ENCODE peak calls at places on chromosomes 12 and 14, in ten cellular contexts. One of them, this sample, is unnamed.

GRCh38 chr12:57488397-57489156 is 709 bp downstream of the MARS1 start:
- DNase-seq in Karpas-422: no peak
- DNase-seq in KG1: no peak
- DNase-seq in NCI-H510A: no peak
- DNase-seq in HS-5: no peak
- DNase-seq in T-helper 9 cell: no peak
- DNase-seq in activated CD4-positive, alpha-beta T cell treated with anti-CD3 and anti-CD28 coated beads, Interleukin-2, amount 50 U/mL, for 4 hours: no peak
- DNase-seq in HFF-Myc: no peak
- DNase-seq in stimulated activated CD4-positive, alpha-beta T cell treated with anti-CD3 and anti-CD28 coated beads, Interleukin-2, amount 100 ng/mL, for 24 hours: no peak
- DNase-seq in left ventricle myocardium inferior: no peak
- DNase-seq in this sample: no peak

GRCh38 chr14:81436296-81437138 is 36.4 kb upstream of the STON2 start:
- DNase-seq in NCI-H510A: peak; percentile 70
- DNase-seq in HFF-Myc: no peak
- DNase-seq in Karpas-422: no peak
- DNase-seq in KG1: peak; percentile 41
- DNase-seq in stimulated activated CD4-positive, alpha-beta T cell treated with anti-CD3 and anti-CD28 coated beads, Interleukin-2, amount 100 ng/mL, for 24 hours: peak; percentile 43
- DNase-seq in T-helper 9 cell: peak; percentile 6
- DNase-seq in left ventricle myocardium inferior: peak; percentile 79
- DNase-seq in HS-5: no peak
- DNase-seq in activated CD4-positive, alpha-beta T cell treated with anti-CD3 and anti-CD28 coated beads, Interleukin-2, amount 50 U/mL, for 4 hours: no peak
- DNase-seq in this sample: peak; percentile 84

GRCh38 chr14:96062506-96062905 is 23.3 kb downstream of the C14orf132 start:
- DNase-seq in HFF-Myc: no peak
- DNase-seq in Karpas-422: no peak
- DNase-seq in left ventricle myocardium inferior: no peak
- DNase-seq in activated CD4-positive, alpha-beta T cell treated with anti-CD3 and anti-CD28 coated beads, Interleukin-2, amount 50 U/mL, for 4 hours: no peak
- DNase-seq in stimulated activated CD4-positive, alpha-beta T cell treated with anti-CD3 and anti-CD28 coated beads, Interleukin-2, amount 100 ng/mL, for 24 hours: no peak
- DNase-seq in HS-5: no peak
- DNase-seq in KG1: no peak
- DNase-seq in NCI-H510A: no peak
- DNase-seq in T-helper 9 cell: no peak
- DNase-seq in this sample: peak; percentile 11

GRCh38 chr12:29187756-29188155 is 38.7 kb downstream of the FAR2 start:
- DNase-seq in KG1: no peak
- DNase-seq in T-helper 9 cell: no peak
- DNase-seq in Karpas-422: no peak
- DNase-seq in NCI-H510A: no peak
- DNase-seq in HS-5: no peak
- DNase-seq in HFF-Myc: no peak
- DNase-seq in left ventricle myocardium inferior: no peak
- DNase-seq in activated CD4-positive, alpha-beta T cell treated with anti-CD3 and anti-CD28 coated beads, Interleukin-2, amount 50 U/mL, for 4 hours: no peak
- DNase-seq in stimulated activated CD4-positive, alpha-beta T cell treated with anti-CD3 and anti-CD28 coated beads, Interleukin-2, amount 100 ng/mL, for 24 hours: no peak
- DNase-seq in this sample: no peak

GRCh38 chr14:61659582-61659981 is 35.7 kb upstream of the HIF1A start:
- DNase-seq in stimulated activated CD4-positive, alpha-beta T cell treated with anti-CD3 and anti-CD28 coated beads, Interleukin-2, amount 100 ng/mL, for 24 hours: no peak
- DNase-seq in NCI-H510A: no peak
- DNase-seq in Karpas-422: no peak
- DNase-seq in left ventricle myocardium inferior: no peak
- DNase-seq in HS-5: no peak
- DNase-seq in KG1: no peak
- DNase-seq in T-helper 9 cell: no peak
- DNase-seq in activated CD4-positive, alpha-beta T cell treated with anti-CD3 and anti-CD28 coated beads, Interleukin-2, amount 50 U/mL, for 4 hours: no peak
- DNase-seq in HFF-Myc: no peak
- DNase-seq in this sample: no peak

GRCh38 chr14:63922696-63923421 is 70.1 kb downstream of the SYNE2 start:
- DNase-seq in HS-5: no peak
- DNase-seq in Karpas-422: no peak
- DNase-seq in T-helper 9 cell: no peak
- DNase-seq in HFF-Myc: no peak
- DNase-seq in stimulated activated CD4-positive, alpha-beta T cell treated with anti-CD3 and anti-CD28 coated beads, Interleukin-2, amount 100 ng/mL, for 24 hours: no peak
- DNase-seq in KG1: no peak
- DNase-seq in left ventricle myocardium inferior: no peak
- DNase-seq in NCI-H510A: no peak
- DNase-seq in activated CD4-positive, alpha-beta T cell treated with anti-CD3 and anti-CD28 coated beads, Interleukin-2, amount 50 U/mL, for 4 hours: no peak
- DNase-seq in this sample: peak; percentile 71

GRCh38 chr12:103571286-103571685 is 15.8 kb upstream of the STAB2 start:
- DNase-seq in left ventricle myocardium inferior: peak; percentile 50
- DNase-seq in activated CD4-positive, alpha-beta T cell treated with anti-CD3 and anti-CD28 coated beads, Interleukin-2, amount 50 U/mL, for 4 hours: no peak
- DNase-seq in T-helper 9 cell: no peak
- DNase-seq in Karpas-422: no peak
- DNase-seq in HFF-Myc: no peak
- DNase-seq in HS-5: no peak
- DNase-seq in NCI-H510A: peak; percentile 84
- DNase-seq in stimulated activated CD4-positive, alpha-beta T cell treated with anti-CD3 and anti-CD28 coated beads, Interleukin-2, amount 100 ng/mL, for 24 hours: no peak
- DNase-seq in KG1: no peak
- DNase-seq in this sample: no peak

GRCh38 chr12:68376901-68377300 is 44.7 kb upstream of the MDM1 start:
- DNase-seq in HS-5: no peak
- DNase-seq in activated CD4-positive, alpha-beta T cell treated with anti-CD3 and anti-CD28 coated beads, Interleukin-2, amount 50 U/mL, for 4 hours: no peak
- DNase-seq in KG1: no peak
- DNase-seq in HFF-Myc: no peak
- DNase-seq in left ventricle myocardium inferior: no peak
- DNase-seq in T-helper 9 cell: no peak
- DNase-seq in Karpas-422: peak; percentile 70
- DNase-seq in stimulated activated CD4-positive, alpha-beta T cell treated with anti-CD3 and anti-CD28 coated beads, Interleukin-2, amount 100 ng/mL, for 24 hours: no peak
- DNase-seq in NCI-H510A: no peak
- DNase-seq in this sample: no peak

GRCh38 chr12:52175411-52176350 is 16.1 kb downstream of the KRT80 start:
- DNase-seq in NCI-H510A: peak; percentile 90
- DNase-seq in stimulated activated CD4-positive, alpha-beta T cell treated with anti-CD3 and anti-CD28 coated beads, Interleukin-2, amount 100 ng/mL, for 24 hours: no peak
- DNase-seq in activated CD4-positive, alpha-beta T cell treated with anti-CD3 and anti-CD28 coated beads, Interleukin-2, amount 50 U/mL, for 4 hours: no peak
- DNase-seq in left ventricle myocardium inferior: no peak
- DNase-seq in KG1: no peak
- DNase-seq in T-helper 9 cell: no peak
- DNase-seq in HS-5: no peak
- DNase-seq in HFF-Myc: no peak
- DNase-seq in Karpas-422: peak; percentile 48
- DNase-seq in this sample: peak; percentile 87

GRCh38 chr12:50715174-50715573 is 48.7 kb upstream of the ATF1 start:
- DNase-seq in activated CD4-positive, alpha-beta T cell treated with anti-CD3 and anti-CD28 coated beads, Interleukin-2, amount 50 U/mL, for 4 hours: no peak
- DNase-seq in left ventricle myocardium inferior: no peak
- DNase-seq in NCI-H510A: no peak
- DNase-seq in HS-5: no peak
- DNase-seq in T-helper 9 cell: no peak
- DNase-seq in stimulated activated CD4-positive, alpha-beta T cell treated with anti-CD3 and anti-CD28 coated beads, Interleukin-2, amount 100 ng/mL, for 24 hours: no peak
- DNase-seq in Karpas-422: no peak
- DNase-seq in HFF-Myc: no peak
- DNase-seq in KG1: no peak
- DNase-seq in this sample: no peak

GRCh38 chr12:100445081-100445481 is 28.6 kb upstream of the NR1H4 start:
- DNase-seq in T-helper 9 cell: no peak
- DNase-seq in Karpas-422: no peak
- DNase-seq in stimulated activated CD4-positive, alpha-beta T cell treated with anti-CD3 and anti-CD28 coated beads, Interleukin-2, amount 100 ng/mL, for 24 hours: no peak
- DNase-seq in left ventricle myocardium inferior: no peak
- DNase-seq in HS-5: no peak
- DNase-seq in HFF-Myc: no peak
- DNase-seq in KG1: no peak
- DNase-seq in NCI-H510A: no peak
- DNase-seq in activated CD4-positive, alpha-beta T cell treated with anti-CD3 and anti-CD28 coated beads, Interleukin-2, amount 50 U/mL, for 4 hours: no peak
- DNase-seq in this sample: no peak

GRCh38 chr12:53123578-53124351 is 20.5 kb downstream of the SOAT2 start:
- DNase-seq in KG1: no peak
- DNase-seq in Karpas-422: no peak
- DNase-seq in left ventricle myocardium inferior: no peak
- DNase-seq in activated CD4-positive, alpha-beta T cell treated with anti-CD3 and anti-CD28 coated beads, Interleukin-2, amount 50 U/mL, for 4 hours: no peak
- DNase-seq in HFF-Myc: no peak
- DNase-seq in HS-5: peak; percentile 26
- DNase-seq in NCI-H510A: no peak
- DNase-seq in stimulated activated CD4-positive, alpha-beta T cell treated with anti-CD3 and anti-CD28 coated beads, Interleukin-2, amount 100 ng/mL, for 24 hours: no peak
- DNase-seq in T-helper 9 cell: no peak
- DNase-seq in this sample: no peak

GRCh38 chr14:51597511-51597920 is 54.2 kb upstream of the FRMD6 start:
- DNase-seq in KG1: no peak
- DNase-seq in stimulated activated CD4-positive, alpha-beta T cell treated with anti-CD3 and anti-CD28 coated beads, Interleukin-2, amount 100 ng/mL, for 24 hours: no peak
- DNase-seq in HFF-Myc: peak; percentile 85
- DNase-seq in activated CD4-positive, alpha-beta T cell treated with anti-CD3 and anti-CD28 coated beads, Interleukin-2, amount 50 U/mL, for 4 hours: no peak
- DNase-seq in Karpas-422: no peak
- DNase-seq in NCI-H510A: no peak
- DNase-seq in left ventricle myocardium inferior: no peak
- DNase-seq in HS-5: no peak
- DNase-seq in T-helper 9 cell: no peak
- DNase-seq in this sample: no peak

GRCh38 chr14:53109028-53109687 is 44.0 kb downstream of the DDHD1 start:
- DNase-seq in HFF-Myc: no peak
- DNase-seq in Karpas-422: peak; percentile 77
- DNase-seq in left ventricle myocardium inferior: no peak
- DNase-seq in HS-5: peak; percentile 15
- DNase-seq in stimulated activated CD4-positive, alpha-beta T cell treated with anti-CD3 and anti-CD28 coated beads, Interleukin-2, amount 100 ng/mL, for 24 hours: peak; percentile 60
- DNase-seq in activated CD4-positive, alpha-beta T cell treated with anti-CD3 and anti-CD28 coated beads, Interleukin-2, amount 50 U/mL, for 4 hours: peak; percentile 41
- DNase-seq in T-helper 9 cell: peak; percentile 23
- DNase-seq in NCI-H510A: no peak
- DNase-seq in KG1: peak; percentile 68
- DNase-seq in this sample: no peak

GRCh38 chr12:108516511-108517275 is 1.6 kb downstream of the FICD start:
- DNase-seq in T-helper 9 cell: no peak
- DNase-seq in left ventricle myocardium inferior: no peak
- DNase-seq in HFF-Myc: no peak
- DNase-seq in Karpas-422: peak; percentile 53
- DNase-seq in KG1: no peak
- DNase-seq in NCI-H510A: no peak
- DNase-seq in HS-5: no peak
- DNase-seq in activated CD4-positive, alpha-beta T cell treated with anti-CD3 and anti-CD28 coated beads, Interleukin-2, amount 50 U/mL, for 4 hours: no peak
- DNase-seq in stimulated activated CD4-positive, alpha-beta T cell treated with anti-CD3 and anti-CD28 coated beads, Interleukin-2, amount 100 ng/mL, for 24 hours: no peak
- DNase-seq in this sample: no peak

GRCh38 chr14:100826371-100827139 is 637 bp downstream of the MEG3 start:
- DNase-seq in left ventricle myocardium inferior: no peak
- DNase-seq in activated CD4-positive, alpha-beta T cell treated with anti-CD3 and anti-CD28 coated beads, Interleukin-2, amount 50 U/mL, for 4 hours: no peak
- DNase-seq in HFF-Myc: no peak
- DNase-seq in KG1: no peak
- DNase-seq in HS-5: no peak
- DNase-seq in T-helper 9 cell: no peak
- DNase-seq in Karpas-422: no peak
- DNase-seq in stimulated activated CD4-positive, alpha-beta T cell treated with anti-CD3 and anti-CD28 coated beads, Interleukin-2, amount 100 ng/mL, for 24 hours: no peak
- DNase-seq in NCI-H510A: no peak
- DNase-seq in this sample: no peak

GRCh38 chr12:17802657-17803641 is 287.0 kb downstream of the RERGL start:
- DNase-seq in Karpas-422: no peak
- DNase-seq in HFF-Myc: no peak
- DNase-seq in stimulated activated CD4-positive, alpha-beta T cell treated with anti-CD3 and anti-CD28 coated beads, Interleukin-2, amount 100 ng/mL, for 24 hours: no peak
- DNase-seq in left ventricle myocardium inferior: no peak
- DNase-seq in KG1: no peak
- DNase-seq in HS-5: no peak
- DNase-seq in activated CD4-positive, alpha-beta T cell treated with anti-CD3 and anti-CD28 coated beads, Interleukin-2, amount 50 U/mL, for 4 hours: no peak
- DNase-seq in NCI-H510A: no peak
- DNase-seq in T-helper 9 cell: no peak
- DNase-seq in this sample: no peak

GRCh38 chr12:123363743-123364531 is 710 bp downstream of the SBNO1 start:
- DNase-seq in KG1: no peak
- DNase-seq in left ventricle myocardium inferior: peak; percentile 29
- DNase-seq in HFF-Myc: no peak
- DNase-seq in Karpas-422: peak; percentile 74
- DNase-seq in HS-5: no peak
- DNase-seq in T-helper 9 cell: peak; percentile 10
- DNase-seq in stimulated activated CD4-positive, alpha-beta T cell treated with anti-CD3 and anti-CD28 coated beads, Interleukin-2, amount 100 ng/mL, for 24 hours: peak; percentile 36
- DNase-seq in activated CD4-positive, alpha-beta T cell treated with anti-CD3 and anti-CD28 coated beads, Interleukin-2, amount 50 U/mL, for 4 hours: peak; percentile 9
- DNase-seq in NCI-H510A: no peak
- DNase-seq in this sample: no peak

GRCh38 chr12:45192041-45192695 is 23.7 kb upstream of the ANO6 start:
- DNase-seq in stimulated activated CD4-positive, alpha-beta T cell treated with anti-CD3 and anti-CD28 coated beads, Interleukin-2, amount 100 ng/mL, for 24 hours: no peak
- DNase-seq in NCI-H510A: no peak
- DNase-seq in Karpas-422: no peak
- DNase-seq in HS-5: peak; percentile 42
- DNase-seq in activated CD4-positive, alpha-beta T cell treated with anti-CD3 and anti-CD28 coated beads, Interleukin-2, amount 50 U/mL, for 4 hours: no peak
- DNase-seq in KG1: no peak
- DNase-seq in T-helper 9 cell: no peak
- DNase-seq in HFF-Myc: no peak
- DNase-seq in left ventricle myocardium inferior: no peak
- DNase-seq in this sample: no peak

GRCh38 chr12:130705174-130705880 is 10.8 kb downstream of the RIMBP2 start:
- DNase-seq in T-helper 9 cell: no peak
- DNase-seq in HS-5: no peak
- DNase-seq in left ventricle myocardium inferior: no peak
- DNase-seq in Karpas-422: no peak
- DNase-seq in activated CD4-positive, alpha-beta T cell treated with anti-CD3 and anti-CD28 coated beads, Interleukin-2, amount 50 U/mL, for 4 hours: no peak
- DNase-seq in KG1: no peak
- DNase-seq in stimulated activated CD4-positive, alpha-beta T cell treated with anti-CD3 and anti-CD28 coated beads, Interleukin-2, amount 100 ng/mL, for 24 hours: no peak
- DNase-seq in HFF-Myc: no peak
- DNase-seq in NCI-H510A: no peak
- DNase-seq in this sample: no peak